ENCODE peak calls at places on chromosomes 3 and 15, in nine cellular contexts. W is CD8-positive, alpha-beta T cell; K is endodermal cell; Q is mammary epithelial cell; C is cardiac muscle cell; G is ovary; A is neural progenitor cell; N is H1; O is endothelial cell of umbilical vein. S is an unnamed sample.

GRCh38 chr3:41174703-41174964 is 24.7 kb upstream of the CTNNB1 start:
- DNase-seq in W (no peak), K (no peak), Q (no peak), C (no peak), G (no peak), A (no peak), N (no peak), O (no peak), S (no peak)

GRCh38 chr3:27089063-27089462 is 280.1 kb downstream of the NEK10 start:
- DNase-seq in W (no peak), K (no peak), Q (no peak), C (no peak), G (no peak), A (no peak), N (no peak), O (no peak), S (peak; percentile 52)

GRCh38 chr3:44028-44676 is 152.4 kb upstream of the CHL1 start:
- DNase-seq in W (no peak), K (no peak), Q (no peak), C (no peak), G (no peak), A (no peak), N (no peak), O (no peak), S (no peak)

GRCh38 chr3:43192028-43192427 is 86.1 kb upstream of the POMGNT2 start:
- DNase-seq in W (no peak), K (no peak), Q (no peak), C (no peak), G (no peak), A (no peak), N (no peak), O (no peak), S (no peak)

GRCh38 chr3:13532661-13533060 is 16.3 kb upstream of the FBLN2 start:
- DNase-seq in W (no peak), K (no peak), Q (no peak), C (no peak), G (no peak), A (no peak), N (no peak), O (no peak), S (no peak)

GRCh38 chr15:101523560-101523940 is 34.0 kb upstream of the PCSK6 start:
- DNase-seq in W (no peak), K (no peak), Q (no peak), C (no peak), G (no peak), A (no peak), N (no peak), O (no peak), S (no peak)

GRCh38 chr3:107987036-107987557 is 103.7 kb downstream of the CD47 start:
- DNase-seq in W (no peak), K (no peak), Q (peak; percentile 98), C (no peak), G (peak; percentile 75), A (no peak), N (no peak), O (peak; percentile 95), S (peak; percentile 99)

GRCh38 chr3:48226959-48227358 is 3.7 kb downstream of the CAMP start:
- DNase-seq in W (no peak), K (no peak), Q (no peak), C (no peak), G (no peak), A (no peak), N (no peak), O (no peak), S (no peak)

GRCh38 chr3:66410371-66410770 is 90.5 kb downstream of the LRIG1 start:
- DNase-seq in W (no peak), K (no peak), Q (no peak), C (no peak), G (no peak), A (no peak), N (no peak), O (no peak), S (no peak)
- H3K4me1 ChIP-seq in W (no peaks in the 10 kb centered on the region), K (peaks cover 4% of the 10 kb centered on the region), Q (no peaks in the 10 kb centered on the region), C (peaks cover 16% of the 10 kb centered on the region), G (peaks cover 12% of the 10 kb centered on the region), A (peaks cover 17% of the 10 kb centered on the region), N (no peaks in the 10 kb centered on the region), O (no peaks in the 10 kb centered on the region), S (peaks cover 31% of the 10 kb centered on the region)

DNA sequence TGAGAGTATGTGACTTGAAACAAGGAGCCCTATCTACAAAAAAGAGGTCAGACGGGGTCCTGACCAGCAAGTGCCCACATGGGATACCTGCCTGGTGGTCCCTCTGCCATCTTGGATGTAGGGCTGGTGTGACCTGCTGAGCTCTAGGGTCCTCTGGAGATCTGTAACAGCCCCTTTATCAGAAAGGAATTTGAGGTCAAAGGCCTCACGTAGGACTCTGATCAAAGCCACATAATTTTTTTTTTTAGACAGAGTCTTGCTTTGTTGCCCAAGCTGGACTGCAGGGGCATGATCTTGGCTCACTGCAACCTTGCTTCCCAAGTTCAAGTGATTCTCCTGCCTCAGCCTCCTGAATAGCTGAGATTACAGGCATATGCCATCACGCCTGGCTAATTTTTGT is 9.5 kb downstream of the ITGB5 start:
- DNase-seq in W (no peak), K (no peak), Q (no peak), C (no peak), G (no peak), A (no peak), N (no peak), O (no peak), S (no peak)
- H3K4me1 ChIP-seq in W (peaks cover 6% of the 10 kb centered on the region), K (peaks cover 6% of the 10 kb centered on the region), Q (peaks cover 55% of the 10 kb centered on the region), C (peaks cover 6% of the 10 kb centered on the region), G (peaks cover 10% of the 10 kb centered on the region), A (peaks cover 30% of the 10 kb centered on the region), N (peaks cover 3% of the 10 kb centered on the region), O (peaks cover 32% of the 10 kb centered on the region), S (peaks cover 77% of the 10 kb centered on the region)

GRCh38 chr15:98853161-98853560 is 154.4 kb downstream of the PGPEP1L start:
- DNase-seq in W (peak; percentile 72), K (peak; percentile 90), Q (peak; percentile 90), C (peak; percentile 81), G (peak; percentile 92), A (peak; percentile 82), N (no peak), O (peak; percentile 97), S (peak; percentile 94)
- H3K4me1 ChIP-seq in W (peaks cover 31% of the 10 kb centered on the region), K (peaks cover 18% of the 10 kb centered on the region), Q (peaks cover 58% of the 10 kb centered on the region), C (peaks cover 19% of the 10 kb centered on the region), G (peaks cover 39% of the 10 kb centered on the region), A (peaks cover 44% of the 10 kb centered on the region), N (peaks cover 32% of the 10 kb centered on the region), O (peaks cover 22% of the 10 kb centered on the region), S (peaks cover 31% of the 10 kb centered on the region)

DNA sequence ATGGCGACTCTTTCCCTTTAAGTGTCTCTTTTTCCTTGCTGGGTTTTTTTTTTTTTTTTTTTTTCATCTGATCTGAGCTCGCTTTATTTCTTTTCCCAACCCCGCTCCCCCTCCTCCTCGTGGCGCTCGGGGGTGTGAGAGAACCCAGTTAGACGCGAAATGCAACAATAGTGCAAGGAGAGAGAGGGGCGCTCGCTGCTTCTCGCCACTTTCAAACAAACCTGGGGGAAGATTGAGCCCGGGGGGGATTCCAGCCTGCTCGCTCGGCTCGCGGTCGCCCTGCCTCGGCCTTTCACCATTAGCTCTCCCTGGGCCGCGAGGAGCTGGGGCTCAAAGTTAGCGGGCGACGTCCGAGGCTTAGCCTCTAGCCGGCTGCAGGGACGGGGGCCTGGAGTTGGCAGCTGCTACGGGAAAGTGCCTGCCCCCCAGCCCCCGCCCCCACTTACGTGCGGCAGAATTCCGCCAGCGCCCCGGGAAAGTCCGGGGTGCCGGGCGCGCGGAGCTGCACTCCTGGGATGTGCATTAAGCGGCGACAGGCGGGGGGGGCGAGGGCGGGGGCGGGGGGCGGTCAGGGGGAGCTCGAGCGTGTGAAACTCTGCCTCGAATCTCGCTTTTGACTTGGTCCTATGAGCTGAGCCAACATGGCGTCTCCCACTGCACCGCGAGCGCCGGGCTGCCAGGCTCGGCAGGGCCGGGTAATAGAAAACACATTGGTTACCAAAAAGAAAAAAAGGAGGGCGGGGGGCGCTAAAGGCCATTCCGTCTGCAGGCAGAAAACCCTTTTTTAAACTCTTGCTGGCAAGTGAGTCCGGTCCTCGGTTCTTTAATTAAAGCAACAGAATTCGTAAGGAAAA is 10.3 kb downstream of the NR2F2 start:
- DNase-seq in W (no peak), K (peak; percentile 89), Q (no peak), C (peak; percentile 73), G (peak; percentile 72), A (peak; percentile 90), N (no peak), O (peak; percentile 30), S (peak; percentile 81)
- H3K4me1 ChIP-seq in W (no peaks in the 10 kb centered on the region), K (no peaks in the 10 kb centered on the region), Q (peaks cover 28% of the 10 kb centered on the region), C (no peaks in the 10 kb centered on the region), G (peaks cover 7% of the 10 kb centered on the region), A (peaks cover 70% of the 10 kb centered on the region), N (peaks cover 26% of the 10 kb centered on the region), O (peaks cover 36% of the 10 kb centered on the region), S (peaks cover 31% of the 10 kb centered on the region)

GRCh38 chr15:64095431-64095794 is 369 bp upstream of the SNX1 start:
- DNase-seq in W (no peak), K (no peak), Q (no peak), C (no peak), G (no peak), A (no peak), N (no peak), O (no peak), S (no peak)

GRCh38 chr15:64092075-64092820 is 1.4 kb downstream of the CIAO2A start:
- DNase-seq in W (no peak), K (no peak), Q (no peak), C (no peak), G (no peak), A (no peak), N (no peak), O (no peak), S (no peak)

GRCh38 chr15:64095795-64096485 is at the start of gene SNX1:
- DNase-seq in W (peak; percentile 98), K (peak; percentile 97), Q (peak; percentile 90), C (peak; percentile 95), G (peak; percentile 98), A (peak; percentile 92), N (peak; percentile 58), O (peak; percentile 96), S (peak; percentile 98)

GRCh38 chr15:64092864-64093626 is 593 bp downstream of the CIAO2A start:
- DNase-seq in W (peak; percentile 52), K (peak; percentile 78), Q (peak; percentile 38), C (peak; percentile 51), G (no peak), A (peak; percentile 61), N (no peak), O (peak; percentile 65), S (peak; percentile 64)

DNA sequence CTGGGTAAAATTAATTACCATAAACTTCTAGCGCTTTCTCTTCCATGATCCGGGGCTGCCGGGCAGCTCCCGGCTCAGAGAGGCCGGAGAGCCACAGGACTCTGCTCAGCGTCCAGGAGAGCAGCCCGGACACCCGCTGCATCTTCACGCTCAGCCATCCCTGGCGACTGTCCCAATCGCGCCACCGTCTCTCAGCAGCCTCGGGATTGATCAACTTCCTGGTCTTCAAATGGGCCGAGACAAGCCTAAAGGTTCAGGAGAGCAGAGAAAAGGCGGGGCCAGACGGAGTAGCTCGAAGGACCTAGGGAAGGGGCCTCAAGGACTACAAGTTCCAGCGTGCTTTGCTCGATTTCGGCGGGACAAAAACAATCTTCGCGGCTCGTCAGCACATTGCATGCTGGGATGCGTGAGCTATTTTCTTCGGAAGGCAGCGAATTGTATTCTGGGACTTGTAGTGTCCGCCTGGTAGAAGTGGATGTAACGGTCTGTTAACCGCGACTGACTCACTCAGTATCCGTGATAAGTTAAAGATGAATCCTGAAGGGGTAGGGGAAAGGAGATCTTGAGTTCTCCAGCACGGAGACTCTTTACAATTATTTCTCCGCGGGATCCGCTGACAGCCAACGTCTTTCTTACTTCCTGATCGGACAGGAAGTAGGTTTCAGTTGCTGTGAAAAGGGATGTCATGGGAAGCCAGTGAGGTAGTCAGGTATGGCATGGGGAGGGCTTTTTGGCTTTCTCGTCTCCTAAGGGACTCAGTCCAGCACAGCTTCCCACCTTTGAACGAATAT is at the start of gene CIAO2A:
- DNase-seq in W (peak; percentile 91), K (peak; percentile 98), Q (peak; percentile 99), C (peak; percentile 96), G (peak; percentile 90), A (peak; percentile 98), N (peak; percentile 95), O (peak; percentile 99), S (peak; percentile 99)
- H3K4me1 ChIP-seq in W (peaks cover 47% of the 10 kb centered on the region), K (no peaks in the 10 kb centered on the region), Q (peaks cover 29% of the 10 kb centered on the region), C (peaks cover 31% of the 10 kb centered on the region), G (peaks cover 17% of the 10 kb centered on the region), A (peaks cover 24% of the 10 kb centered on the region), N (peaks cover 3% of the 10 kb centered on the region), O (peaks cover 35% of the 10 kb centered on the region), S (peaks cover 40% of the 10 kb centered on the region)

S was measured in adipocyte.